ENCODE peak calls at places on chromosomes 3 and 15, in seven cellular contexts. X, V, A, K, L, F and W are unnamed samples.

GRCh38 chr3:132210476-132211346 is 106.5 kb upstream of the ACP3 start:
- DNase-seq in X (no peak), V (no peak), A (peak; percentile 19), K (peak; percentile 20), L (no peak), F (peak; percentile 36), W (no peak)

GRCh38 chr15:60721706-60722105 is 242.8 kb upstream of the ICE2 start:
- DNase-seq in X (peak; percentile 80), V (peak; percentile 23), A (no peak), K (no peak), L (no peak), F (no peak), W (peak; percentile 49)

GRCh38 chr3:157542711-157543485 is 39.7 kb upstream of the VEPH1 start:
- DNase-seq in X (peak; percentile 45), V (peak; percentile 36), A (peak; percentile 48), K (no peak), L (peak; percentile 77), F (peak; percentile 46), W (peak; percentile 68)

GRCh38 chr3:124315215-124316033 is 323.5 kb upstream of the ROPN1 start:
- DNase-seq in X (peak; percentile 62), V (no peak), A (peak; percentile 13), K (peak; percentile 60), L (no peak), F (no peak), W (peak; percentile 52)

GRCh38 chr15:74387988-74388955 is 20.8 kb upstream of the CYP11A1 start:
- DNase-seq in X (no peak), V (no peak), A (no peak), K (no peak), L (no peak), F (peak; percentile 56), W (no peak)

GRCh38 chr15:57041416-57041815 is 123.0 kb downstream of the TCF12 start:
- DNase-seq in X (no peak), V (no peak), A (no peak), K (no peak), L (no peak), F (no peak), W (no peak)

GRCh38 chr15:57570340-57570739 is 21.4 kb upstream of the MYZAP start:
- DNase-seq in X (no peak), V (no peak), A (no peak), K (no peak), L (no peak), F (no peak), W (no peak)

GRCh38 chr3:45210308-45211038 is 15.6 kb downstream of the TMEM158 start:
- DNase-seq in X (peak; percentile 80), V (peak; percentile 63), A (peak; percentile 47), K (peak; percentile 79), L (peak; percentile 83), F (peak; percentile 85), W (peak; percentile 83)

GRCh38 chr15:42233107-42233506 is 25.0 kb upstream of the VPS39 start:
- DNase-seq in X (no peak), V (no peak), A (no peak), K (no peak), L (no peak), F (no peak), W (no peak)

GRCh38 chr15:80403712-80404056 is 498 bp upstream of the ARNT2 start:
- DNase-seq in X (no peak), V (no peak), A (peak; percentile 58), K (no peak), L (peak; percentile 14), F (peak; percentile 64), W (no peak)

GRCh38 chr3:132180337-132180791 is 136.8 kb upstream of the ACP3 start:
- DNase-seq in X (peak; percentile 66), V (peak; percentile 20), A (peak; percentile 29), K (peak; percentile 56), L (no peak), F (peak; percentile 74), W (peak; percentile 72)

GRCh38 chr15:89656116-89656815 is 999 bp upstream of the KIF7 start:
- DNase-seq in X (peak; percentile 27), V (no peak), A (no peak), K (no peak), L (no peak), F (peak; percentile 48), W (peak; percentile 28)

GRCh38 chr3:186697510-186697909 is 19.6 kb upstream of the KNG1 start:
- DNase-seq in X (no peak), V (no peak), A (no peak), K (no peak), L (no peak), F (peak; percentile 71), W (no peak)

GRCh38 chr15:75809986-75810750 is 33.1 kb upstream of the UBE2Q2 start:
- DNase-seq in X (no peak), V (no peak), A (peak; percentile 65), K (peak; percentile 61), L (no peak), F (peak; percentile 44), W (peak; percentile 49)

GRCh38 chr3:32335365-32336122 is 56.1 kb upstream of the CMTM7 start:
- DNase-seq in X (no peak), V (no peak), A (no peak), K (no peak), L (no peak), F (peak; percentile 26), W (no peak)

GRCh38 chr3:51703026-51703775 is 3.7 kb upstream of the GRM2 start:
- DNase-seq in X (no peak), V (no peak), A (no peak), K (no peak), L (no peak), F (no peak), W (no peak)

GRCh38 chr3:62559831-62560445 is 186.6 kb upstream of the FEZF2 start:
- DNase-seq in X (peak; percentile 57), V (peak; percentile 11), A (no peak), K (peak; percentile 10), L (no peak), F (peak; percentile 10), W (peak; percentile 79)

GRCh38 chr15:86660012-86660411 is 580.3 kb downstream of the AGBL1 start:
- DNase-seq in X (no peak), V (no peak), A (no peak), K (no peak), L (no peak), F (no peak), W (no peak)

GRCh38 chr3:123559040-123559861 is 25.6 kb downstream of the HACD2 start:
- DNase-seq in X (peak; percentile 64), V (no peak), A (peak; percentile 59), K (peak; percentile 58), L (no peak), F (peak; percentile 78), W (peak; percentile 62)

GRCh38 chr15:23595368-23595767 is 29.9 kb downstream of the MKRN3 start:
- DNase-seq in X (no peak), V (no peak), A (no peak), K (no peak), L (no peak), F (no peak), W (no peak)

GRCh38 chr3:179811321-179812095 is 158.7 kb downstream of the USP13 start:
- DNase-seq in X (peak; percentile 93), V (peak; percentile 65), A (peak; percentile 11), K (peak; percentile 69), L (no peak), F (peak; percentile 70), W (peak; percentile 94)

GRCh38 chr15:43270676-43271306 is 4.1 kb upstream of the TGM5 start:
- DNase-seq in X (no peak), V (no peak), A (no peak), K (peak; percentile 82), L (no peak), F (no peak), W (no peak)

GRCh38 chr3:152922554-152922953 is 87.6 kb downstream of the P2RY1 start:
- DNase-seq in X (no peak), V (no peak), A (no peak), K (no peak), L (no peak), F (no peak), W (no peak)

DNA sequence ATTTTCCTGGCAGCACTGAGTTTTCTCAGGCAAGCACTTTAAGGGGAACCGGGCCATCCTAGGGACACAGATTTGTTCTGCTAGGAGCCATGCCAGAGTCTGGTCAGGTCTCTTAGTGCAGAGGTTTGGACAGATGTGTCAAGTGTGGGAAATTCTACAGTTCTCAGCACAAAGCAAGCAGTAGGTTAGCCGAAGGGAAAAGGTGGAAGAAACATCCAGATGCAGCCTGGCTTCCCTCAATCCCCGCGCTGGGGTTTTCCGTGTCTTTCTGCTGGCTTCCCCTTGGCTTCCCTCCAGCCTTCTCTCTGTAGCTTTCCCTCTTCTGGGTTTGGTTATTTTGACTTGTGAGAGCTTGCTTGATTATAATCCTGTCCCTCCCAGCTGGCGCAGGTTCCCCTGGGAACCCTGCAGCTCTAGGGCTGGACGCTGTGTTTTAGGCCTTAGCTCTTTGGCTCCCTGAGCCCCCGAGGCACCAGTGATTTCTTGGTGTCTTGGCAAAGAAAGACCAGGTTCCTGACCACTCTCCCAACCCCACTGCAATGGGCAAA is 4.1 kb downstream of the TF start:
- DNase-seq in X (no peak), V (no peak), A (no peak), K (no peak), L (peak; percentile 29), F (no peak), W (no peak)
- H3K4me3 ChIP-seq in X (no peak overlapping the region), V (no peak overlapping the region), A (no peak overlapping the region), K (no peak overlapping the region), L (no peak overlapping the region), F (no peak overlapping the region), W (no peak overlapping the region)

GRCh38 chr3:105516972-105517371 is 150.3 kb downstream of the ALCAM start:
- DNase-seq in X (no peak), V (no peak), A (no peak), K (peak; percentile 8), L (no peak), F (peak; percentile 40), W (no peak)
- TF ChIP-seq CTCF in X (peak; percentile 30), V (peak; percentile 41), A (no peak), K (no peak), L (peak; percentile 32), F (peak; percentile 49), W (no peak)

DNA sequence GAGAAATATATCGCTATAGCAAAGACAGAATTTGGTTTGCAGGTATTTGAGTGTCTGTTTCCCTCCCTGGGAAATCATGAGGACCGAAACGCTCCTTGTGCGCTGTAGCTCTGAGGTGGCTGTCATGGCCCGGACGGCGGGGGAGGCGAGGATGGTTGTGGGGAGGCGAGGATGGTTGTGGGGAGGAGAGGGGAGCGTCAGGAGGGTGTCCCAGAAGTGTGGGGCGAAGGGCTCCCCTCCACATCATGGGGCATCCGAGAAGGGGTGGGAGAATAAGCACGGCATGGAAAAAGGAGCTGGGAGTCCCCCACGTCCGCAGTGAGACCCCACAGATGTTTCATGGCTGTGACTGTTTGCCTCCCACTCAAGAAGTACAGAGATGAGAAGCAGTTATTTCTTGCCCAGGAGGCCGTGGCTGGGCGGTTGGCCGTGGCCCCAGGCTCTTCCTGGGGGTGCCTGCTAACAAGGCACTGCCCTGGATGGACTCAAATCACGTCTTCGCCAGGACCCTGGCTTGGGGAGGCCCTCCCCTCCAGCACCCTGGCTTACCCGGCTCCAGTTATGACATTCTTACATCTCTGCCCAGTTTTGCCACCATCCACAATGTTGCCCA is 947 bp upstream of the ATP10A start:
- DNase-seq in X (no peak), V (no peak), A (no peak), K (no peak), L (no peak), F (no peak), W (no peak)
- H3K4me3 ChIP-seq in X (peak overlapping the region; percentile 84), V (peak overlapping the region; percentile 73), A (peak overlapping the region; percentile 70), K (no peak overlapping the region), L (peak overlapping the region; percentile 64), F (no peak overlapping the region), W (no peak overlapping the region)

DNA sequence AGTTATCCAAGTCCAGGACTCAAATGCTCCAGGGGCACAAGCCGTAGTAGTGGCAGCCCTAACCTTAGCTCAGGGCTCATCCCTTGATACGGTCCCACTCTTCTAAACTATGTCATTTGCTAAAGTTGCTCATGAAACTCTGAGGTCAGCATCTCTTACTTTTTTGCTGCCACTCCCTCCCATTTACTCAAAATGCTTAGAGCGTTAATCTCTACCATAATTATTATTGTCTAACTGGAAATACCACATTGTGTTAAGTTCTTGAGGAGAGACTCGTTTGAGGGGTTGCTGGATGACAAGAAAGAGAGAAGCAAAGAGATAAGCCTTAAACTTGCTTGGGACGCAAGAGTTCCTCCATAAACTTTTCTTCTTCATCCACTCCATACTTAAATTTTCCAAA is 26.9 kb upstream of the TMOD3 start:
- DNase-seq in X (no peak), V (no peak), A (no peak), K (no peak), L (no peak), F (no peak), W (no peak)
- TF ChIP-seq CTCF in X (no peak), V (no peak), A (no peak), K (no peak), L (no peak), F (no peak), W (no peak)